ENCODE peak calls at places on chromosome 1, in seven cellular contexts. N is tibial artery, V is AG04449, Y is colonic mucosa, Z is fibroblast of pulmonary artery, L is A549, E is AG09309. R is an unnamed sample.

GRCh38 chr1:201268604-201269151 is 14.6 kb upstream of the PKP1 start:
- DNase-seq in L (peak; percentile 87), N (no peak), Z (peak; percentile 91), Y (no peak), V (peak; percentile 38), E (peak; percentile 52), R (no peak)

GRCh38 chr1:92749024-92749634 is 35.8 kb downstream of the EVI5 start:
- DNase-seq in L (peak; percentile 70), V (peak; percentile 24), Z (peak; percentile 78), N (no peak), E (no peak), Y (peak; percentile 63), R (no peak)

GRCh38 chr1:27133990-27134389 is 20.9 kb downstream of the SLC9A1 start:
- DNase-seq in L (no peak), Y (no peak), E (no peak), N (no peak), Z (no peak), V (no peak), R (no peak)

GRCh38 chr1:169900567-169900966 is 6.9 kb upstream of the SCYL3 start:
- DNase-seq in L (no peak), Z (no peak), N (no peak), E (no peak), Y (no peak), V (no peak), R (no peak)

GRCh38 chr1:181396171-181396670 is 87.1 kb upstream of the CACNA1E start:
- DNase-seq in N (no peak), Y (no peak), E (no peak), V (no peak), Z (no peak), L (no peak), R (no peak)

GRCh38 chr1:241606544-241606943 is 33.6 kb downstream of the CHML start:
- DNase-seq in V (no peak), Z (no peak), E (no peak), L (peak; percentile 49), Y (no peak), N (no peak), R (no peak)

GRCh38 chr1:1058921-1059493 is 15.1 kb downstream of the RNF223 start:
- DNase-seq in Z (no peak), E (no peak), L (no peak), V (no peak), Y (no peak), N (no peak), R (peak; percentile 58)

GRCh38 chr1:58352476-58353092 is 193.9 kb downstream of the OMA1 start:
- DNase-seq in Y (no peak), Z (no peak), L (no peak), E (no peak), N (no peak), V (no peak), R (no peak)

GRCh38 chr1:10513199-10513598 is 38.4 kb downstream of the PEX14 start:
- DNase-seq in Y (no peak), Z (no peak), E (no peak), L (no peak), N (no peak), V (no peak), R (no peak)

GRCh38 chr1:64043976-64044375 is 159.4 kb upstream of the UBE2U start:
- DNase-seq in N (peak; percentile 80), E (peak; percentile 68), V (no peak), Y (no peak), L (no peak), Z (peak; percentile 56), R (no peak)

GRCh38 chr1:229253170-229253974 is 17.5 kb upstream of the RAB4A start:
- DNase-seq in N (no peak), E (no peak), L (peak; percentile 72), Y (no peak), V (no peak), Z (no peak), R (no peak)

GRCh38 chr1:151992345-151993083 is 1.1 kb downstream of the S100A10 start:
- DNase-seq in Z (peak; percentile 82), L (peak; percentile 98), V (no peak), Y (peak; percentile 92), N (peak; percentile 87), E (peak; percentile 84), R (no peak)

GRCh38 chr1:6393400-6394187 is at the start of gene ACOT7:
- DNase-seq in Y (peak; percentile 89), N (peak; percentile 92), Z (peak; percentile 86), L (peak; percentile 89), E (peak; percentile 29), V (no peak), R (peak; percentile 82)

GRCh38 chr1:224435999-224436398 is 1.4 kb upstream of the WDR26 start:
- DNase-seq in N (no peak), E (no peak), V (no peak), L (no peak), Z (no peak), Y (no peak), R (no peak)

GRCh38 chr1:224435318-224435763 is 744 bp upstream of the WDR26 start:
- DNase-seq in V (peak; percentile 67), E (peak; percentile 60), Z (peak; percentile 64), Y (peak; percentile 49), L (no peak), N (peak; percentile 67), R (no peak)

GRCh38 chr1:224433041-224433670 is 1.4 kb downstream of the WDR26 start:
- DNase-seq in Y (peak; percentile 63), Z (peak; percentile 18), E (no peak), V (no peak), L (no peak), N (no peak), R (peak; percentile 18)

GRCh38 chr1:224433671-224434446 is 738 bp downstream of the WDR26 start:
- DNase-seq in Y (peak; percentile 47), Z (peak; percentile 10), E (no peak), L (no peak), V (no peak), N (peak; percentile 80), R (peak; percentile 50)

GRCh38 chr1:224434447-224435317 is at the start of gene WDR26:
- DNase-seq in Y (peak; percentile 91), E (no peak), N (peak; percentile 87), V (no peak), Z (peak; percentile 79), L (peak; percentile 85), R (peak; percentile 71)
- TF ChIP-seq CTCF in Y (no peak), E (no peak), N (no peak), V (peak; percentile 39), Z (no peak), L (no peak), R (no peak)

GRCh38 chr1:108703939-108704338 is 8.8 kb upstream of the FNDC7 start:
- DNase-seq in N (no peak), Y (no peak), Z (no peak), L (no peak), E (no peak), V (no peak), R (no peak)

GRCh38 chr1:108712605-108713150 is at the start of gene FNDC7:
- DNase-seq in V (no peak), N (no peak), E (no peak), Y (no peak), Z (no peak), L (no peak), R (no peak)

GRCh38 chr1:108704501-108704900 is 8.2 kb upstream of the FNDC7 start:
- DNase-seq in Z (peak; percentile 64), L (peak; percentile 36), N (no peak), V (no peak), E (peak; percentile 28), Y (no peak), R (no peak)

GRCh38 chr1:108706643-108707042 is 6.1 kb upstream of the FNDC7 start:
- DNase-seq in V (no peak), E (no peak), Y (no peak), Z (no peak), N (no peak), L (no peak), R (no peak)

DNA sequence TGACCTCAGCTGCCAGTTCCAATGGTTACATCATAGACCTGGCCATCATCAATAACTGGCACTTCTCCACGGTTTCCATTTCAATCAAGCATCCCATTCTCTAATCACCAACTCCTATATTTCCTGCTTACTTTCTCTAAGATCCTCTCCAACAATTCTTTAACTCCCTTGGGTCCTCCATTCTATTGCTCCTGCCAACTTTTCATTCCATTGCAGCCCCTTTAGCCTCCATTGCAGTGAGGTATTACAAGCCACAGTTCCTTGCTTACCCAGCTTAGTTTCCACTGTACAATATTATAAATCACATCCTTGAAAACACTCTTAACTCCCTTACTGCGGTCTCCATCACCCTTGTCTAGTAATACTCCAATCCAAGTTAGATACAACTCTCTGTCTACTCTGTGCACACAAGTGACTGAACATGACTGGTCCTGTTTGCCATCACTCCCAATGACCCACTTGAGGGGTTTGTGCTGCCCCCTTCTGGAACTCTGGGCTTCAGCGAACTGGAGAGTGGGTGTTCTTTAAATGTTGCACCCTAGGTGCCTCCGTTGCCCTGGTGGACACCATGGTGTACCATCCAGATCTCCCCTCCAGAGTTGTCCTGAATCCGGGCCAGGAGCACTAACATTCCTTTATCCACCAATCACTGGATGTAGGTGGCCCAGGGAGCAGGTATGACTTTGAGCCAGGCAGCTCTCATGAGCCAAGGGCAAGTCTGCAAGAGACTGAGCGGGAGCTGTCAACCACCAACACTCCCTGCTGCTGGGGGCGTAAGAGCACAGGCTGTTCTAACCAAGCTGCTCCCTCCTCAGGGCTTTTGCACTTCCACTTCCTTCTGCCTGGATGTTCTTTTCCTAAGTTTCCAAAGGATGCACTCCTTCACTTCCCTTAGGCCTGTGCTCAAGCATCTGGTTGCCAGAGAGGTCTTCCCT is 3.7 kb upstream of the FNDC7 start:
- DNase-seq in V (no peak), Y (peak; percentile 41), L (peak; percentile 44), Z (no peak), N (no peak), E (no peak), R (no peak)
- TF ChIP-seq CTCF in V (no peak), Y (no peak), L (no peak), Z (peak; percentile 9), N (no peak), E (peak; percentile 8), R (no peak)

DNA sequence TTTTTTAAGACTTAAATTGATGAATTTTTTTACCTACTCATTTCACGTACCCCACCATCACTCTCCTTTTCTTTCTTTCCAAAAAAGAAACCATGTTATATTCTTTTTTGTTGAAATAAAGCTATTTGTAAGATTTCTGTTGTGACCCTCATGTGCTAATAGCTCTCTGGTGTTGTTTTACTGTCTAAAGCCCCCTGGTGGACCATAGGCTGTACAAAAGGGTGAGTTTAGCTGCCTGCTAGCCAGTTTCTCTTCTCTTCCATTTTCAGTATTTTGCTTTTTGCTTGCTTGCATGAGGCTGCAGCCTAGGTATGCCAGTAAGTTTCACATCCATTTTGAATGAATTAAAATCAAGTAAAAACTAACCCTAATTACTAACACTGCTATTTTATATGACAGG is 15.6 kb upstream of the VAMP3 start:
- DNase-seq in Y (no peak), E (no peak), V (no peak), Z (peak; percentile 23), N (no peak), L (peak; percentile 17), R (peak; percentile 23)
- TF ChIP-seq CTCF in Y (no peak), E (peak; percentile 29), V (peak; percentile 43), Z (peak; percentile 47), N (no peak), L (no peak), R (no peak)

DNA sequence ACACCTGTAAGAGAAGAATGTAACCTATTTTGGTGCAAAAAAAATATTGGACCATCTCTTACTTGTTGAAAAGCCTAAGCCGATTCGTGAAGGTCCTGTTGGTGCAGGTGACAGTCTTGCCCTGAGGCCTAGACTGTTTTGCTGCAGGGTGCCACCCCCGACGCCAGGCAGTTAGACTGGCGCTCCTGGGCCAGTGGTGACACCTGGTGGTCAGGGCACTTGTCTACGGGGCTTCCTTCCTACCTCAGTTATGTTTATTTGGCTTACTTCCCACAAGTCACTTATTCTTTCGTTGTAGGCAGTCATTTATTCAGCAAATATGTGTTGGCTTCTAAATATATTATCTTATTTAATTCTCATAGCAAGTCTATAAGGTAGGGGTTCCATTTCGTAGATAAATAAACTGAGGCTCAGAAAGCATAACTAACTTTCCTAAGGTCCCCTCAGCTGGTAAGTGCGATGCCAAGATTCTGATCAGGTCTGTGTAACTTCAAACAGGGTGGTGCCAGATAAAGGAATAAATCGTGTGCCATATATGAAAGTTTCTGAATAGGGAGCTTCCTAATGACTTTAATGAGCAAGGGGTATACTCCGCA is 1.9 kb downstream of the EEIG2 start:
- DNase-seq in E (no peak), L (peak; percentile 77), Y (peak; percentile 91), Z (peak; percentile 35), V (no peak), N (peak; percentile 68), R (peak; percentile 77)
- TF ChIP-seq CTCF in E (peak; percentile 35), L (peak; percentile 76), Y (peak; percentile 71), Z (peak; percentile 40), V (peak; percentile 8), N (peak; percentile 51), R (peak; percentile 48)

R was measured in endothelial cell.